ENCODE peak calls at places on chromosomes 4 and X, in seven cellular contexts. U, Q, J, F, B, X and L are unnamed samples.

GRCh38 chr4:1593881-1594345 is 90.2 kb downstream of the FAM53A start:
- DNase-seq in U (peak), Q (no peak), J (peak), F (no peak), B (no peak), X (peak), L (no peak)

GRCh38 chr4:38243385-38244053 is 283.3 kb downstream of the PTTG2 start:
- DNase-seq in U (no peak), Q (no peak), J (no peak), F (peak), B (no peak), X (no peak), L (no peak)

GRCh38 chr4:68917016-68917415 is 34.6 kb downstream of the UGT2A3 start:
- DNase-seq in U (no peak), Q (no peak), J (no peak), F (no peak), B (no peak), X (no peak), L (no peak)

GRCh38 chr4:105548483-105548882 is 3.9 kb upstream of the ARHGEF38 start:
- DNase-seq in U (no peak), Q (no peak), J (no peak), F (no peak), B (no peak), X (no peak), L (no peak)

GRCh38 chr4:135277116-135277979 is 1075.8 kb upstream of the PABPC4L start:
- DNase-seq in U (no peak), Q (no peak), J (no peak), F (peak), B (no peak), X (no peak), L (no peak)

GRCh38 chr4:13537832-13538177 is 6.5 kb downstream of the NKX3-2 start:
- DNase-seq in U (no peak), Q (no peak), J (no peak), F (no peak), B (no peak), X (peak), L (no peak)

GRCh38 chr4:144267084-144267483 is 126.6 kb upstream of the GYPA start:
- DNase-seq in U (no peak), Q (no peak), J (no peak), F (no peak), B (no peak), X (no peak), L (no peak)

GRCh38 chr4:153725811-153726154 is 34.0 kb downstream of the RNF175 start:
- DNase-seq in U (no peak), Q (no peak), J (no peak), F (no peak), B (no peak), X (no peak), L (no peak)

GRCh38 chr4:6696611-6697010 is 2.9 kb downstream of the S100P start:
- DNase-seq in U (no peak), Q (no peak), J (no peak), F (no peak), B (no peak), X (no peak), L (no peak)

GRCh38 chrX:23066588-23067281 is 67.0 kb downstream of the DDX53 start:
- DNase-seq in U (no peak), Q (no peak), J (no peak), F (no peak), B (no peak), X (no peak), L (no peak)

GRCh38 chr4:1885414-1885813 is 14.2 kb downstream of the NSD2 start:
- DNase-seq in U (no peak), Q (no peak), J (no peak), F (no peak), B (no peak), X (no peak), L (no peak)

GRCh38 chr4:142307857-142308256 is 538.2 kb downstream of the INPP4B start:
- DNase-seq in U (no peak), Q (no peak), J (no peak), F (no peak), B (no peak), X (no peak), L (no peak)

GRCh38 chr4:6633091-6633906 is 7.2 kb upstream of the MRFAP1 start:
- DNase-seq in U (peak), Q (no peak), J (no peak), F (peak), B (no peak), X (no peak), L (no peak)

GRCh38 chr4:172858731-172859230 is 309.8 kb upstream of the GALNT7 start:
- DNase-seq in U (no peak), Q (no peak), J (no peak), F (peak), B (no peak), X (no peak), L (no peak)

GRCh38 chr4:171117457-171117856 is 695.7 kb upstream of the GALNTL6 start:
- DNase-seq in U (no peak), Q (no peak), J (no peak), F (no peak), B (no peak), X (no peak), L (no peak)

GRCh38 chr4:135515295-135515694 is 1313.7 kb upstream of the PABPC4L start:
- DNase-seq in U (no peak), Q (no peak), J (no peak), F (no peak), B (no peak), X (no peak), L (no peak)

GRCh38 chr4:126051709-126052424 is 737.1 kb downstream of the FAT4 start:
- DNase-seq in U (no peak), Q (no peak), J (no peak), F (peak), B (no peak), X (no peak), L (no peak)

GRCh38 chr4:142550955-142551354 is 295.1 kb downstream of the INPP4B start:
- DNase-seq in U (no peak), Q (no peak), J (no peak), F (no peak), B (no peak), X (no peak), L (no peak)

GRCh38 chr4:184815046-184815877 is 10.5 kb downstream of the ACSL1 start:
- DNase-seq in U (peak), Q (peak), J (peak), F (peak), B (peak), X (peak), L (peak)

GRCh38 chr4:1207157-1207470 is 34.7 kb upstream of the SPON2 start:
- DNase-seq in U (no peak), Q (peak), J (peak), F (no peak), B (no peak), X (no peak), L (no peak)

GRCh38 chrX:72713130-72713529 is 976 bp downstream of the PHKA1 start:
- DNase-seq in U (no peak), Q (no peak), J (no peak), F (no peak), B (no peak), X (no peak), L (no peak)

GRCh38 chr4:1201851-1202525 is 29.6 kb upstream of the SPON2 start:
- DNase-seq in U (peak), Q (peak), J (peak), F (peak), B (peak), X (no peak), L (peak)

GRCh38 chrX:5117816-5118215 is 1110.9 kb downstream of the NLGN4X start:
- DNase-seq in U (no peak), Q (no peak), J (no peak), F (no peak), B (no peak), X (no peak), L (no peak)

GRCh38 chr4:25628441-25628840 is 27.2 kb upstream of the SLC34A2 start:
- DNase-seq in U (peak), Q (no peak), J (no peak), F (no peak), B (no peak), X (no peak), L (no peak)

GRCh38 chr4:71635094-71635493 is 148.8 kb downstream of the GC start:
- DNase-seq in U (no peak), Q (no peak), J (no peak), F (no peak), B (no peak), X (no peak), L (no peak)

GRCh38 chr4:2462992-2463762 is 5.7 kb upstream of the RNF4 start:
- DNase-seq in U (peak), Q (no peak), J (no peak), F (no peak), B (no peak), X (no peak), L (no peak)

GRCh38 chrX:136143714-136144113 is 3.6 kb upstream of the FHL1 start:
- DNase-seq in U (no peak), Q (no peak), J (no peak), F (no peak), B (no peak), X (no peak), L (no peak)

GRCh38 chr4:183256756-183257385 is 63.2 kb downstream of the CLDN22 start:
- DNase-seq in U (peak), Q (peak), J (no peak), F (peak), B (peak), X (peak), L (no peak)

GRCh38 chrX:45986971-45987370 is 558.2 kb downstream of the ZNF674 start:
- DNase-seq in U (no peak), Q (no peak), J (no peak), F (no peak), B (no peak), X (no peak), L (no peak)

GRCh38 chrX:63506320-63506719 is 155.2 kb upstream of the SPIN4 start:
- DNase-seq in U (no peak), Q (no peak), J (no peak), F (peak), B (no peak), X (no peak), L (no peak)

DNA sequence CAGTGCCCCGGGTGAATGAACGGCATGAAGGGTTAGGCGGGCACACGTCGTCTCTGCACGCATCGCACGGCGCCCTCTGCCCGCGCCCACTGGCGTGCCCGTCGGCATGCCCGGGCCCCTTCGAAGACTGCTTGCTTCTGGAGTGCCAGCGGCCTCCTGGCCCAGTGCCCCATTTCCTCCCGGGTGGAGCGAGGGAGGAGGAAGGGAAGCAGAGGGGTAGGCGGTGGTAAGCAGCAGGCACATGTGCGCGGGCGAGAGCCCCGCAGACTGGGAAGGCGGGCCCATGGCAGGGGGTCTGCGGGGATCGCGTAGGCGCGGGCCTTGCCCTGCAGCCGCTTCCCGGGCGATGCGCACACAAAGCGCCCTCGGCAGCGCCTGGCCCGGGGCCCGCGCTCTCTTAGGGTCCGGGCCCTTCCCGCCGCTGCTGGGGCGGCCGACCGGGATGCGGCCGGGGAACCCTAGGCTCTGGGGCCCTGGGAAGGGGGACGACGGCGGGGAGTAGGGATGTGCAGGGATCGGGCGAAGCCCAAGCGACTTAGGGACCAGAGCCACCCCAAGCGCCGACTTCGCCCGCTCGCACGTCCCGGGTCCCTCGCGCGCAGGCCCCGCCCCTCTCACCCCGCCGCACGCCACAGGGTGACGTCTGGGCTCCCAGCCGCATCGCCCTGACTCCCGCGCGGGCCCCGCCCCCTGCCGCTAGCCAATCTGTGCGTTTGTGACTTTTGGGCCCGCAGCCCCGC is 866 bp upstream of the EMD start:
- DNase-seq in U (peak), Q (peak), J (peak), F (peak), B (peak), X (peak), L (no peak)
- TF ChIP-seq POLR2A in U (peak), Q (peak), J (peak), F (peak), B (peak), X (peak), L (no peak)

DNA sequence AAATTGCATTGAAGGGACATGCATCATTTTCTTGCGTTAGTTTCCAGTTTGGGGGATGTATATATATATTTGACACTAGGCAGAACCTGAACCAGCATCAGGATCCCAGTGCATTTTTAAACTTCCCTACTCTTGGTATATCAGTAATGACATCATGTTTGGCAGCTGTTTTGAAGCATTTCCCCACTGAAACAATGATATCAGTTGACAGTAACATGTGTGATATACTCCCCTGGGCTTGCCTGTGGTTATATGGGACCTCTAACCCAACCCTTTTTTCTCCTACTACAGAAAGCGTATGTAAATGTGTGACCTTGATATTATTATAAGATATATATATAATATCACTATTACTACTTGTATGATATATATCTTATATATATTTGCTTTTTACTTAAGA is 225.9 kb upstream of the CASK start:
- DNase-seq in U (no peak), Q (no peak), J (no peak), F (no peak), B (no peak), X (no peak), L (no peak)
- TF ChIP-seq POLR2A in U (no peak), Q (no peak), J (no peak), F (no peak), B (no peak), X (no peak), L (no peak)

DNA sequence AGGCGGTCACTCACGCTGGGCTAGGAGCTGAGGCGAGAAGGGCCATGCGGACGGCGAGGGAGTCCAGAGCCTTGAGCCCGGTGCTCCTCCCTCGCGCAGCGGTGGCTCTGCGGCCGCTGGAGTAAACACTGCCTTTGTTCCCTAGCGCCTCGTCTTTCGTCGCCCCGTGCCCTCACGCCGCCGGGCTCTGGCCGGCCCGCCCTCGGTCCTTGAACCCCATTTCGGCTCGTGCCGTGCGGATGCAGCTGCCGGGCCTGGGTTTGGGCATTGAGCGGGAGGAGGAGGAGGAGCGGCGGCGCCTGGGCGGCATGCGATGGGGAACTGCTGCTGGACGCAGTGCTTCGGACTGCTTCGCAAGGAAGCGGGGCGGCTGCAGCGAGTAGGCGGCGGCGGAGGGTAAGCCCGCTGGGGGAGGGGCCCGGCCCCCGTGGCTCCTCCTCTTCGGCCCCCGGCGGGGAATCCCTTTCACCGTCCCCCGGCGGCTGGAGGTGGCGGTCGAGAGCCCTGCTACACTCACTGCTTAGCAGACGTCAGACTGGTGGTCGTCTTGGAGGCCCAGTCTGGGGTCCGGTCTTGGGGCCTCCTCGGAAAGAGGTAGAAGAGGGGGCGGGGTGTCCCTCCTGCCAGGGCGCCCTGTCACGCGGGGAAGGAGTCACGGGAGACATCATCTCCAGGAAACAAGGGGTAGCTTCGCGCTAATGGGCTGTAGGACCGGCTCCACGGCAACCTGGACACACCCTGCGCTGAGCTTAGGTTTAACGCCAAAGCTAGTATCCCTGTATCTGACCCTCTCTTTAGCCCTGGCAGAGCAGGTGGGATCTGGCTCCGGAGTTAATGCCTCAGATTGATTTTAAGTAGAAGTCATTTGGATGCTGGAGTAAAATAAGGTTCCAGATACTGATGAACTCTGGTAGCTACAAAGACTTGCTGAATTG is at the start of gene AP1AR:
- DNase-seq in U (peak), Q (peak), J (peak), F (peak), B (peak), X (peak), L (peak)
- TF ChIP-seq POLR2A in U (peak), Q (peak), J (peak), F (peak), B (peak), X (peak), L (peak)

GRCh38 chrX:154013001-154013421 is 6.7 kb downstream of the IRAK1 start:
- DNase-seq in U (no peak), Q (no peak), J (no peak), F (no peak), B (no peak), X (no peak), L (no peak)

GRCh38 chrX:154008521-154008920 is 11.2 kb downstream of the IRAK1 start:
- DNase-seq in U (no peak), Q (no peak), J (no peak), F (no peak), B (no peak), X (no peak), L (no peak)

GRCh38 chrX:154012336-154012991 is 7.2 kb downstream of the IRAK1 start:
- DNase-seq in U (no peak), Q (no peak), J (no peak), F (no peak), B (no peak), X (no peak), L (no peak)

GRCh38 chrX:154011376-154012335 is 8.0 kb downstream of the IRAK1 start:
- DNase-seq in U (no peak), Q (no peak), J (no peak), F (no peak), B (no peak), X (no peak), L (no peak)

DNA sequence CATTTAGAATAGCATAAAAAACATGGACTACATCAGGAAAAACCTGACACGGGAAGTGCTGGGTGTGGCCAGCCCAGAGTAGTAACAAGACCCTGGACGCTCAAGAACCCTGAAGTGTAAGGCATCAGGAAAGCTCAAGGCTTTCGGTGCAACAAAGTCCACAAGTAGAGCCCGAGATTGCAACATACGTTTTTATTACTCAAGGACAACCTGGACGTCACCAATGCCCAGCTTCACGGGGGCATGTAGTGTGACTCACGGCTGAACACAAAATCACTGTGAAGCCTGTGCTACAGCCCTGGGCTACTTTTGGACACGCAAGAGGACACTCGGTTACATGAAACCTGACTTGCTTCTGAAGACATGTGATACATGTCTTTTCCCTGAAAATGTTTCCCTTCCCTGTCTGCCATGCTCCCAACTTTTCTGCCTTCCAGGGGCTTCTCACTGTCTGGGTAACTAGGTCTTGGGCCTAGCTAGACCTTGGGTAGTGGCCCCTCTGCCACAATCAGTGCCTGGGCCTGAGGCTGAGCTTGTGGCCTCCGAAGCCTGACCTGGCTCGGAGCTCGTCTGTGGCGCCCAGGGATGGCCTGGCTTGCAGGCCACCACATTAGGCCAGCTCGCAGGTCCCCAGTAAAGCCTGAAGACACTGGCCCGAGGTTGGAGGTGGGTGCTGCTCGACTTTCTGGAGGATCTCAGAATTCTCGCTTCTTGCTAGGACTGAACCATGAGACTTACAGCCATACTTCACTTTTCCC is 9.2 kb downstream of the IRAK1 start:
- DNase-seq in U (no peak), Q (no peak), J (no peak), F (no peak), B (no peak), X (no peak), L (no peak)
- TF ChIP-seq POLR2A in U (no peak), Q (no peak), J (no peak), F (no peak), B (no peak), X (no peak), L (no peak)

GRCh38 chr4:52037730-52038108 is 380 bp downstream of the SGCB start:
- DNase-seq in U (no peak), Q (peak), J (no peak), F (peak), B (peak), X (no peak), L (no peak)

GRCh38 chr4:52036875-52037274 is 1.2 kb downstream of the SGCB start:
- DNase-seq in U (no peak), Q (no peak), J (no peak), F (no peak), B (no peak), X (no peak), L (no peak)

GRCh38 chr4:52035190-52035589 is 2.9 kb downstream of the SGCB start:
- DNase-seq in U (no peak), Q (no peak), J (no peak), F (no peak), B (no peak), X (no peak), L (no peak)

DNA sequence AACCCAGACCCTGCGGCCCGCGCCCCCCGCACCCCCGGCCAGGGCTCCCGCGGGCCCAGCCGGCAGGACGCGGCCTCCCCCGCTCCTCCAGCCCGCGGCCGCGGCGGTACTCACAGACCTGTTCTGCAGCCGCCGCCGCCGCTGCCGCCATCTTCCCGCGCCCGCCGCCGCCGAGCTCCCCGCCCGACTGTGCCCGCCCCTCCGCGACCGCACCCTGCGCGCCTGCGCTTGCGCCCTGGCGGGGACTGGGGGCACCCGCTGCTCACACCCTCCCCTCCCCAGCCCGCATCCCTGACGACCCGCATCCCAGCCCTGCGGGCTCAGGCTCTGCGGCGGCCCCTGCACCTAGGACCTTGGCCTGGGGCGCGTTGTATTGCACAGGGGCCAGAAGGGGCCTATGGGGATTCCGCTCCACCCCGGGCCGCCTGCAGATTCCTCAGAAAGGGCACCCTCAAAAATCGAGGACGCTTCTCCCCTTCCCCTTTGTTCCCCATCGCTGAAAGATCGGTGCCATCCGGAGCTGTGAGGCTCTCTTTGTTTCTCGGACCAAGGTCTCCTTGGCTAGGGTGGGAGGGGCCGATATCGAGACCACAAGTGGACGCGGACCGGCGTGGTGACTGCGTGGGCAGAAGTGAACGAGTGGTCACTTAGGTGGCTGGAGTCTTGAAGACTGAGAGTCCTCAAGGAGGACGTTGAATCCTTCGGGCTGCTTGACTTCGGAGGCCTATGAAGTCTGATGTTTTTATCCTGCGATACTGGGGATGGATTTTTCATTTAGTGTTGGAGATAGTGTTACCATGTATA is at the start of gene SGCB:
- DNase-seq in U (peak), Q (peak), J (peak), F (peak), B (peak), X (peak), L (peak)
- TF ChIP-seq POLR2A in U (no peak), Q (peak), J (no peak), F (no peak), B (peak), X (no peak), L (no peak)